ENCODE peak calls at places on chromosomes 16 and 17, in seven cellular contexts. Z is A549, U is mesenchymal stem cell, S is right cardiac atrium, V is body of pancreas, T is A673, L is adipocyte. C is an unnamed sample.
A peak's percentile ranks its signal among the peaks of the same experiment; 100 is the strongest.

GRCh38 chr16:20271893-20272292 is 55.4 kb downstream of the GP2 start:
- DNase-seq in V (no peak), U (no peak), L (no peak), Z (no peak), S (no peak), T (no peak), C (no peak)

GRCh38 chr17:77493238-77493812 is 352.6 kb downstream of the SEC14L1 start:
- DNase-seq in U (no peak), Z (no peak), V (peak; percentile 3), T (no peak), L (no peak), S (no peak), C (no peak)

GRCh38 chr17:64091116-64091515 is 38.8 kb downstream of the ERN1 start:
- DNase-seq in U (no peak), V (no peak), L (no peak), Z (no peak), S (no peak), T (no peak), C (no peak)

GRCh38 chr17:35433075-35433894 is 985 bp upstream of the SLFN12 start:
- DNase-seq in T (peak; percentile 93), U (peak; percentile 97), L (peak; percentile 96), S (peak; percentile 79), V (peak; percentile 82), Z (peak; percentile 87), C (peak; percentile 87)

GRCh38 chr16:20401066-20401465 is 3.5 kb downstream of the PDILT start:
- DNase-seq in U (no peak), L (no peak), Z (no peak), S (no peak), T (no peak), V (no peak), C (no peak)

GRCh38 chr17:46819906-46820351 is 1.4 kb upstream of the WNT3 start:
- DNase-seq in T (no peak), L (no peak), U (no peak), S (peak; percentile 44), Z (no peak), V (no peak), C (no peak)

GRCh38 chr17:63772801-63773271 is 561 bp downstream of the CCDC47 start:
- DNase-seq in S (no peak), Z (no peak), L (peak; percentile 64), U (peak; percentile 57), V (no peak), T (peak; percentile 22), C (no peak)

GRCh38 chr17:82217530-82218204 is 5.0 kb upstream of the CCDC57 start:
- DNase-seq in Z (no peak), S (peak; percentile 85), V (peak; percentile 50), T (no peak), U (peak; percentile 94), L (peak; percentile 92), C (no peak)

GRCh38 chr17:78343099-78343432 is 16.8 kb downstream of the SOCS3 start:
- DNase-seq in T (no peak), U (peak; percentile 93), Z (peak; percentile 62), S (peak; percentile 91), V (peak; percentile 42), L (peak; percentile 93), C (peak; percentile 72)

GRCh38 chr16:1687427-1688316 is 9.6 kb downstream of the JPT2 start:
- DNase-seq in L (no peak), V (no peak), U (no peak), Z (no peak), T (no peak), S (no peak), C (no peak)

GRCh38 chr16:80174416-80174815 is 366.4 kb upstream of the DYNLRB2 start:
- DNase-seq in L (peak; percentile 92), Z (no peak), S (no peak), U (peak; percentile 79), T (no peak), V (no peak), C (no peak)

GRCh38 chr17:70447588-70447987 is 278.3 kb downstream of the KCNJ2 start:
- DNase-seq in V (no peak), T (no peak), S (no peak), L (no peak), Z (no peak), U (no peak), C (no peak)

GRCh38 chr17:7490144-7490543 is 6.0 kb downstream of the POLR2A start:
- DNase-seq in T (no peak), L (no peak), Z (no peak), S (peak; percentile 13), V (no peak), U (no peak), C (no peak)

GRCh38 chr16:31807086-31807485 is 66.5 kb upstream of the ZNF267 start:
- DNase-seq in L (no peak), S (no peak), Z (no peak), V (no peak), T (no peak), U (no peak), C (no peak)

GRCh38 chr16:379183-379960 is 2.4 kb downstream of the PGAP6 start:
- DNase-seq in V (peak; percentile 98), Z (no peak), S (peak; percentile 59), L (no peak), T (no peak), U (no peak), C (peak; percentile 88)

GRCh38 chr17:17774009-17774881 is 62.5 kb downstream of the SREBF1 start:
- DNase-seq in T (no peak), U (peak; percentile 26), L (no peak), V (peak; percentile 77), Z (peak; percentile 39), S (no peak), C (no peak)

GRCh38 chr17:17769869-17770361 is 66.9 kb downstream of the SREBF1 start:
- DNase-seq in T (no peak), L (no peak), V (no peak), S (no peak), U (no peak), Z (no peak), C (no peak)

GRCh38 chr17:17771498-17772201 is 65.1 kb downstream of the SREBF1 start:
- DNase-seq in Z (no peak), L (no peak), T (no peak), U (no peak), S (no peak), V (no peak), C (no peak)

GRCh38 chr17:17770371-17771059 is 66.3 kb downstream of the SREBF1 start:
- DNase-seq in L (no peak), T (no peak), S (no peak), U (no peak), Z (no peak), V (no peak), C (no peak)

DNA sequence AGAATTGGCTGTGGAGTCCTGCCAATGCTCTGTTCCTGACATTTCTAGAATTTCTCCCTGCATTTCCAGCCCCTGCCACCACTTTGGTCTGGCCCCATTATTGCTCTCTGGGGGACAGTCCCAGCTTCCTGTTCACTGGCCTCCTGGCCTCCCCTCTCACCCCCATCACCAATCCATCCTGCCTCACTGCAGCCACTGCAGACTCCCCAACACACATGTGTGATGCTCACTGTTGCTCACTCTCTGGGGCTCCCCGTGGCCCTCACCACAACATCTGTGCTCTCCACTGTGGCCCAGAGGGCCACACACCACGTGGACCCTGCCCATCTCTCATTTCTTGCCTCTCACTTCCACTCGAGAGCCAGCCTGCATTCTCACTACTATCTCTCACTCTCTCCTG is 64.6 kb downstream of the SREBF1 start:
- DNase-seq in U (no peak), Z (no peak), V (no peak), L (no peak), T (no peak), S (no peak), C (no peak)
- H3K4me1 ChIP-seq in U (peaks cover 35% of the 10 kb centered on the region), Z (peaks cover 41% of the 10 kb centered on the region), V (peaks cover 21% of the 10 kb centered on the region), L (peaks cover 8% of the 10 kb centered on the region), T (peaks cover 16% of the 10 kb centered on the region), S (peaks cover 32% of the 10 kb centered on the region), C (peaks cover 16% of the 10 kb centered on the region)

GRCh38 chr17:8664426-8665105 is 34.0 kb upstream of the MYH10 start:
- DNase-seq in S (no peak), Z (no peak), U (no peak), V (no peak), T (no peak), L (no peak), C (no peak)
- H3K4me1 ChIP-seq in S (no peaks in the 10 kb centered on the region), Z (no peaks in the 10 kb centered on the region), U (no peaks in the 10 kb centered on the region), V (no peaks in the 10 kb centered on the region), T (no peaks in the 10 kb centered on the region), L (no peaks in the 10 kb centered on the region), C (peaks cover 1% of the 10 kb centered on the region)

GRCh38 chr17:29005936-29006438 is at the start of gene SEZ6:
- DNase-seq in U (peak; percentile 61), Z (peak; percentile 79), S (peak; percentile 91), L (peak; percentile 85), T (peak; percentile 87), V (peak; percentile 75), C (peak; percentile 67)

GRCh38 chr17:29005562-29005887 is 308 bp downstream of the SEZ6 start:
- DNase-seq in L (no peak), Z (no peak), T (no peak), U (no peak), V (no peak), S (no peak), C (no peak)

GRCh38 chr17:29003289-29003688 is 2.5 kb downstream of the SEZ6 start:
- DNase-seq in V (no peak), S (no peak), T (no peak), Z (no peak), L (no peak), U (no peak), C (no peak)

GRCh38 chr17:29004081-29004692 is 1.6 kb downstream of the SEZ6 start:
- DNase-seq in V (no peak), Z (no peak), U (peak; percentile 33), T (no peak), L (peak; percentile 15), S (no peak), C (no peak)

DNA sequence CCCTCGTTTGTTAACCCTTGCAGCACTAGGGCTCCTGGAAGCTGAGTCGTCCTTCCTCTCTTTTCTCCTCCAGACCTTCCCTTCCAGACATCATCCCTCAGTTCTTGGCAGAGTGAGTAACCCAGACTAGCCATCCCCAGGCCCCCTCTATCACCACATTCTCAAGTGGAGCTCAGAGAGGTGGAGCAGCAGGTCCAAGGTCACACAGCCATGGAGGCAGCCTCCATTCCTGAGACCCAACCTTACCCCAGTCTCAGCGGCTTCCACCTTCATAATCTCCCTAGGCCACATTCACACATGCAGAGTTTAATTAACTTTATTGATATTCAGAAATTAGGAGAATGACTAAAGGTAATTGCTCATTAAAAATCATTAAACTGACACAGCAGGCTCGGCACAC is 3.0 kb downstream of the SEZ6 start:
- DNase-seq in U (no peak), T (no peak), V (no peak), L (no peak), S (no peak), Z (no peak), C (no peak)
- H3K4me1 ChIP-seq in U (peaks cover 11% of the 10 kb centered on the region), T (peaks cover 14% of the 10 kb centered on the region), V (peaks cover 14% of the 10 kb centered on the region), L (no peaks in the 10 kb centered on the region), S (peaks cover 2% of the 10 kb centered on the region), Z (peaks cover 22% of the 10 kb centered on the region), C (peaks cover 5% of the 10 kb centered on the region)

GRCh38 chr17:74810699-74811485 is 34.7 kb upstream of the NAT9 start:
- DNase-seq in Z (no peak), S (no peak), L (no peak), V (no peak), U (no peak), T (no peak), C (no peak)

GRCh38 chr17:74814453-74814852 is 38.3 kb upstream of the NAT9 start:
- DNase-seq in S (no peak), Z (no peak), L (no peak), V (no peak), T (no peak), U (no peak), C (no peak)

GRCh38 chr17:74813793-74814192 is 37.6 kb upstream of the NAT9 start:
- DNase-seq in Z (no peak), V (no peak), U (no peak), L (no peak), T (no peak), S (no peak), C (no peak)

GRCh38 chr17:74815067-74815466 is 38.9 kb upstream of the NAT9 start:
- DNase-seq in T (no peak), S (no peak), Z (no peak), U (no peak), V (no peak), L (no peak), C (no peak)

GRCh38 chr17:74812109-74812864 is 36.1 kb upstream of the NAT9 start:
- DNase-seq in S (no peak), Z (no peak), U (peak; percentile 4), V (no peak), L (no peak), T (no peak), C (peak; percentile 54)
- H3K4me1 ChIP-seq in S (peaks cover 9% of the 10 kb centered on the region), Z (no peaks in the 10 kb centered on the region), U (peaks cover 15% of the 10 kb centered on the region), V (no peaks in the 10 kb centered on the region), L (peaks cover 14% of the 10 kb centered on the region), T (peaks cover 23% of the 10 kb centered on the region), C (peaks cover 5% of the 10 kb centered on the region)

C was measured in lung.